ENCODE peak calls at places on chromosome 16, in six cellular contexts. One of them, this sample, is unnamed.

GRCh38 chr16:50373780-50374179 is 5.0 kb upstream of the BRD7 start:
- DNase-seq in stomach: no peak
- DNase-seq in fibroblast of the conjunctiva: no peak
- DNase-seq in thoracic aorta: no peak
- DNase-seq in NCI-H2171: no peak
- DNase-seq in hepatic stellate cell: no peak
- DNase-seq in this sample: no peak

GRCh38 chr16:50306287-50306686 is 39.9 kb downstream of the ADCY7 start:
- DNase-seq in stomach: peak
- DNase-seq in fibroblast of the conjunctiva: no peak
- DNase-seq in thoracic aorta: no peak
- DNase-seq in NCI-H2171: no peak
- DNase-seq in hepatic stellate cell: no peak
- DNase-seq in this sample: peak

GRCh38 chr16:84823484-84823883 is 3.7 kb downstream of the CRISPLD2 start:
- DNase-seq in stomach: no peak
- DNase-seq in fibroblast of the conjunctiva: no peak
- DNase-seq in thoracic aorta: no peak
- DNase-seq in NCI-H2171: no peak
- DNase-seq in hepatic stellate cell: no peak
- DNase-seq in this sample: no peak

GRCh38 chr16:27426423-27427408 is 24.7 kb downstream of the IL21R start:
- DNase-seq in stomach: peak
- DNase-seq in fibroblast of the conjunctiva: peak
- DNase-seq in thoracic aorta: no peak
- DNase-seq in NCI-H2171: no peak
- DNase-seq in hepatic stellate cell: peak
- DNase-seq in this sample: peak

GRCh38 chr16:87982491-87983415 is 31.5 kb downstream of the BANP start:
- DNase-seq in stomach: no peak
- DNase-seq in fibroblast of the conjunctiva: no peak
- DNase-seq in thoracic aorta: no peak
- DNase-seq in NCI-H2171: no peak
- DNase-seq in hepatic stellate cell: no peak
- DNase-seq in this sample: no peak

GRCh38 chr16:85652431-85653221 is 36.1 kb downstream of the GINS2 start:
- DNase-seq in stomach: peak
- DNase-seq in fibroblast of the conjunctiva: peak
- DNase-seq in thoracic aorta: no peak
- DNase-seq in NCI-H2171: peak
- DNase-seq in hepatic stellate cell: peak
- DNase-seq in this sample: peak

GRCh38 chr16:53257001-53257400 is 177.3 kb upstream of the RBL2 start:
- DNase-seq in stomach: no peak
- DNase-seq in fibroblast of the conjunctiva: no peak
- DNase-seq in thoracic aorta: no peak
- DNase-seq in NCI-H2171: no peak
- DNase-seq in hepatic stellate cell: peak
- DNase-seq in this sample: peak

GRCh38 chr16:88385831-88386815 is 3.4 kb downstream of the ZNF469 start:
- DNase-seq in stomach: no peak
- DNase-seq in fibroblast of the conjunctiva: no peak
- DNase-seq in thoracic aorta: no peak
- DNase-seq in NCI-H2171: no peak
- DNase-seq in hepatic stellate cell: no peak
- DNase-seq in this sample: no peak

GRCh38 chr16:4261557-4262172 is 11.2 kb downstream of the TFAP4 start:
- DNase-seq in stomach: no peak
- DNase-seq in fibroblast of the conjunctiva: no peak
- DNase-seq in thoracic aorta: no peak
- DNase-seq in NCI-H2171: no peak
- DNase-seq in hepatic stellate cell: peak
- DNase-seq in this sample: no peak

GRCh38 chr16:66878067-66878466 is 2.2 kb upstream of the PDP2 start:
- DNase-seq in stomach: no peak
- DNase-seq in fibroblast of the conjunctiva: no peak
- DNase-seq in thoracic aorta: no peak
- DNase-seq in NCI-H2171: no peak
- DNase-seq in hepatic stellate cell: no peak
- DNase-seq in this sample: no peak

GRCh38 chr16:61998460-61998859 is 37.8 kb downstream of the CDH8 start:
- DNase-seq in stomach: no peak
- DNase-seq in fibroblast of the conjunctiva: no peak
- DNase-seq in thoracic aorta: no peak
- DNase-seq in NCI-H2171: no peak
- DNase-seq in hepatic stellate cell: no peak
- DNase-seq in this sample: no peak

GRCh38 chr16:30657866-30658730 is at the start of gene FBRS:
- DNase-seq in stomach: peak
- DNase-seq in fibroblast of the conjunctiva: peak
- DNase-seq in thoracic aorta: peak
- DNase-seq in NCI-H2171: peak
- DNase-seq in hepatic stellate cell: peak
- DNase-seq in this sample: peak

GRCh38 chr16:85722066-85722465 is 28.8 kb downstream of the C16orf74 start:
- DNase-seq in stomach: no peak
- DNase-seq in fibroblast of the conjunctiva: no peak
- DNase-seq in thoracic aorta: no peak
- DNase-seq in NCI-H2171: no peak
- DNase-seq in hepatic stellate cell: no peak
- DNase-seq in this sample: no peak

GRCh38 chr16:1449201-1449788 is 4.9 kb upstream of the CCDC154 start:
- DNase-seq in stomach: no peak
- DNase-seq in fibroblast of the conjunctiva: no peak
- DNase-seq in thoracic aorta: no peak
- DNase-seq in NCI-H2171: no peak
- DNase-seq in hepatic stellate cell: no peak
- DNase-seq in this sample: no peak

GRCh38 chr16:50251375-50252081 is 14.8 kb upstream of the ADCY7 start:
- DNase-seq in stomach: no peak
- DNase-seq in fibroblast of the conjunctiva: peak
- DNase-seq in thoracic aorta: no peak
- DNase-seq in NCI-H2171: no peak
- DNase-seq in hepatic stellate cell: peak
- DNase-seq in this sample: peak

GRCh38 chr16:74140557-74140956 is 156.1 kb upstream of the PSMD7 start:
- DNase-seq in stomach: no peak
- DNase-seq in fibroblast of the conjunctiva: no peak
- DNase-seq in thoracic aorta: no peak
- DNase-seq in NCI-H2171: no peak
- DNase-seq in hepatic stellate cell: no peak
- DNase-seq in this sample: no peak

GRCh38 chr16:23188911-23189310 is 6.4 kb downstream of the SCNN1G start:
- DNase-seq in stomach: no peak
- DNase-seq in fibroblast of the conjunctiva: no peak
- DNase-seq in thoracic aorta: no peak
- DNase-seq in NCI-H2171: no peak
- DNase-seq in hepatic stellate cell: no peak
- DNase-seq in this sample: no peak

GRCh38 chr16:24609740-24610420 is 70.5 kb downstream of the RBBP6 start:
- DNase-seq in stomach: peak
- DNase-seq in fibroblast of the conjunctiva: peak
- DNase-seq in thoracic aorta: peak
- DNase-seq in NCI-H2171: peak
- DNase-seq in hepatic stellate cell: peak
- DNase-seq in this sample: peak

GRCh38 chr16:74030000-74030399 is 266.6 kb upstream of the PSMD7 start:
- DNase-seq in stomach: no peak
- DNase-seq in fibroblast of the conjunctiva: no peak
- DNase-seq in thoracic aorta: no peak
- DNase-seq in NCI-H2171: no peak
- DNase-seq in hepatic stellate cell: no peak
- DNase-seq in this sample: no peak

GRCh38 chr16:85667261-85667660 is 21.5 kb downstream of the GINS2 start:
- DNase-seq in stomach: no peak
- DNase-seq in fibroblast of the conjunctiva: no peak
- DNase-seq in thoracic aorta: no peak
- DNase-seq in NCI-H2171: no peak
- DNase-seq in hepatic stellate cell: no peak
- DNase-seq in this sample: no peak

GRCh38 chr16:70160821-70161220 is 12.8 kb upstream of the CLEC18C start:
- DNase-seq in stomach: no peak
- DNase-seq in fibroblast of the conjunctiva: no peak
- DNase-seq in thoracic aorta: no peak
- DNase-seq in NCI-H2171: no peak
- DNase-seq in hepatic stellate cell: no peak
- DNase-seq in this sample: no peak

GRCh38 chr16:67241008-67241900 is 6.0 kb downstream of the FHOD1 start:
- DNase-seq in stomach: peak
- DNase-seq in fibroblast of the conjunctiva: peak
- DNase-seq in thoracic aorta: no peak
- DNase-seq in NCI-H2171: no peak
- DNase-seq in hepatic stellate cell: peak
- DNase-seq in this sample: peak

This sample was measured in SJSA1.